ENCODE peak calls at places on chromosomes 1 and 21, in ten cellular contexts. I is H9, U is foreskin keratinocyte, D is AG10803, Y is uterus, L is D721Med, E is BJ, W is endothelial cell, S is cardiac fibroblast, T is body of pancreas. N is an unnamed sample.

GRCh38 chr1:52603680-52604501 is 1.7 kb downstream of the GPX7 start:
- DNase-seq in U (peak), S (peak), D (peak), I (no peak), L (no peak), W (no peak), E (no peak), Y (no peak), T (no peak), N (no peak)

GRCh38 chr1:222663535-222663934 is 45.6 kb downstream of the MIA3 start:
- DNase-seq in E (no peak), I (no peak), L (no peak), D (no peak), S (no peak), T (no peak), Y (no peak), U (no peak), W (no peak), N (no peak)

GRCh38 chr1:218553197-218553596 is 208.1 kb downstream of the TGFB2 start:
- DNase-seq in S (peak), U (no peak), L (no peak), T (peak), D (peak), Y (no peak), I (no peak), W (no peak), E (no peak), N (no peak)

GRCh38 chr1:224541901-224542610 is 74.1 kb upstream of the CNIH3 start:
- DNase-seq in U (peak), L (no peak), D (peak), W (no peak), I (no peak), T (no peak), Y (no peak), E (no peak), S (peak), N (no peak)

GRCh38 chr1:179187708-179188471 is 41.6 kb downstream of the ABL2 start:
- DNase-seq in S (no peak), U (no peak), D (no peak), E (no peak), I (no peak), L (no peak), W (no peak), Y (no peak), T (no peak), N (no peak)

GRCh38 chr1:177825276-177825903 is 144.5 kb downstream of the SEC16B start:
- DNase-seq in D (no peak), I (no peak), U (no peak), Y (no peak), L (no peak), E (no peak), T (no peak), W (no peak), S (no peak), N (no peak)

GRCh38 chr1:212297338-212297737 is 12.1 kb downstream of the PPP2R5A start:
- DNase-seq in I (no peak), T (no peak), D (no peak), U (no peak), Y (no peak), E (no peak), S (no peak), L (no peak), W (no peak), N (no peak)

GRCh38 chr1:170377896-170378634 is 153.9 kb upstream of the GORAB start:
- DNase-seq in T (no peak), Y (no peak), L (no peak), I (no peak), U (no peak), E (no peak), S (peak), W (no peak), D (peak), N (no peak)

GRCh38 chr1:167561753-167562152 is 8.2 kb upstream of the CREG1 start:
- DNase-seq in D (no peak), U (no peak), W (no peak), L (no peak), Y (no peak), T (no peak), I (no peak), S (no peak), E (no peak), N (no peak)

GRCh38 chr1:21586222-21586621 is 77.0 kb downstream of the ALPL start:
- DNase-seq in I (no peak), E (no peak), Y (no peak), D (no peak), T (no peak), U (no peak), S (no peak), W (no peak), L (peak), N (no peak)

GRCh38 chr21:39971961-39972360 is 104.7 kb downstream of the PCP4 start:
- DNase-seq in E (no peak), L (no peak), W (no peak), D (no peak), U (no peak), T (no peak), I (no peak), S (no peak), Y (no peak), N (no peak)

GRCh38 chr1:58932820-58933598 is 149.2 kb upstream of the JUN start:
- DNase-seq in L (no peak), Y (no peak), S (peak), W (no peak), I (no peak), D (peak), U (peak), E (no peak), T (peak), N (no peak)

GRCh38 chr1:95309031-95309459 is 75.0 kb downstream of the RWDD3 start:
- DNase-seq in L (no peak), S (peak), U (peak), T (peak), D (peak), W (peak), I (peak), Y (no peak), E (no peak), N (peak)

GRCh38 chr1:111030590-111030989 is 66.9 kb upstream of the LRIF1 start:
- DNase-seq in D (peak), Y (no peak), I (peak), S (peak), W (peak), U (peak), E (no peak), L (no peak), T (peak), N (peak)

GRCh38 chr1:54556110-54556509 is 8.1 kb downstream of the ACOT11 start:
- DNase-seq in L (no peak), T (no peak), U (no peak), D (no peak), W (no peak), S (no peak), Y (no peak), I (no peak), E (no peak), N (no peak)

GRCh38 chr1:244065063-244065788 is 14.1 kb downstream of the ZBTB18 start:
- DNase-seq in W (no peak), L (no peak), T (no peak), Y (no peak), I (no peak), S (no peak), U (no peak), E (no peak), D (no peak), N (no peak)

GRCh38 chr1:165772739-165773138 is 4.1 kb upstream of the TMCO1 start:
- DNase-seq in D (no peak), T (no peak), S (peak), W (no peak), Y (no peak), I (no peak), U (no peak), L (no peak), E (no peak), N (no peak)

GRCh38 chr1:43550598-43551246 is 20.0 kb downstream of the PTPRF start:
- DNase-seq in S (no peak), T (peak), D (no peak), L (no peak), Y (no peak), I (no peak), W (no peak), E (no peak), U (no peak), N (no peak)

GRCh38 chr1:237050185-237050584 is 8.2 kb downstream of the RYR2 start:
- DNase-seq in U (no peak), T (no peak), D (no peak), W (no peak), S (no peak), Y (no peak), E (no peak), L (no peak), I (no peak), N (no peak)

GRCh38 chr1:25253911-25254310 is 6.7 kb upstream of the RSRP1 start:
- DNase-seq in D (peak), W (no peak), Y (no peak), I (peak), L (no peak), T (no peak), E (peak), U (peak), S (peak), N (no peak)

GRCh38 chr1:108831225-108831624 is 25.7 kb downstream of the AKNAD1 start:
- DNase-seq in W (no peak), S (peak), I (no peak), Y (no peak), E (peak), L (no peak), D (peak), U (no peak), T (no peak), N (no peak)

GRCh38 chr1:71638081-71638766 is 557.4 kb upstream of the ZRANB2 start:
- DNase-seq in U (peak), D (peak), Y (no peak), T (no peak), I (no peak), E (no peak), L (no peak), S (peak), W (no peak), N (no peak)

GRCh38 chr1:244322791-244323521 is 128.8 kb downstream of the ADSS2 start:
- DNase-seq in S (peak), D (peak), T (peak), I (peak), E (peak), Y (no peak), U (peak), W (no peak), L (no peak), N (no peak)

GRCh38 chr1:63779338-63779819 is 5.6 kb downstream of the ROR1 start:
- DNase-seq in T (no peak), U (no peak), S (no peak), I (no peak), L (no peak), E (peak), D (peak), Y (no peak), W (no peak), N (no peak)

GRCh38 chr1:165344736-165345135 is 11.8 kb downstream of the LMX1A start:
- DNase-seq in W (no peak), D (no peak), Y (no peak), E (no peak), L (no peak), I (no peak), S (no peak), U (no peak), T (no peak), N (no peak)

GRCh38 chr1:101846820-101847219 is 149.9 kb downstream of the OLFM3 start:
- DNase-seq in L (no peak), S (no peak), W (peak), D (no peak), T (no peak), E (no peak), Y (no peak), I (peak), U (no peak), N (peak)

GRCh38 chr1:56376188-56376984 is 203.0 kb downstream of the PLPP3 start:
- DNase-seq in T (no peak), U (peak), L (no peak), S (peak), E (no peak), W (peak), Y (peak), I (peak), D (peak), N (no peak)

GRCh38 chr1:188237573-188238353 is 1409.0 kb downstream of the PLA2G4A start:
- DNase-seq in E (no peak), T (no peak), Y (no peak), L (no peak), U (peak), S (peak), W (no peak), D (no peak), I (no peak), N (no peak)

GRCh38 chr1:179930867-179931266 is 23.7 kb upstream of the CEP350 start:
- DNase-seq in W (no peak), I (no peak), S (no peak), U (peak), D (no peak), Y (no peak), T (peak), E (no peak), L (no peak), N (no peak)

GRCh38 chr1:218346391-218347204 is 1.5 kb downstream of the TGFB2 start:
- DNase-seq in I (peak), E (no peak), Y (peak), S (peak), L (no peak), W (peak), U (peak), D (peak), T (peak), N (peak)

GRCh38 chr21:42351626-42352432 is 1.0 kb upstream of the TFF2 start:
- DNase-seq in Y (no peak), L (no peak), W (no peak), D (no peak), I (peak), U (no peak), E (no peak), T (no peak), S (no peak), N (no peak)

GRCh38 chr1:53704804-53705445 is 34.0 kb downstream of the GLIS1 start:
- DNase-seq in W (no peak), I (no peak), T (no peak), L (no peak), U (no peak), E (no peak), Y (no peak), D (no peak), S (no peak), N (no peak)

GRCh38 chr1:203650012-203650836 is 23.6 kb downstream of the ATP2B4 start:
- DNase-seq in D (no peak), U (peak), W (peak), E (no peak), L (no peak), I (peak), Y (peak), T (peak), S (no peak), N (peak)

GRCh38 chr1:158506369-158506987 is 34.5 kb downstream of the OR10R2 start:
- DNase-seq in W (peak), U (peak), T (peak), L (no peak), D (no peak), S (peak), I (peak), E (no peak), Y (no peak), N (peak)

GRCh38 chr21:28783641-28784185 is 209.0 kb downstream of the LTN1 start:
- DNase-seq in W (no peak), U (no peak), E (no peak), T (no peak), D (no peak), I (no peak), Y (no peak), S (no peak), L (no peak), N (no peak)

GRCh38 chr21:28779914-28780313 is 212.8 kb downstream of the LTN1 start:
- DNase-seq in Y (no peak), D (no peak), U (no peak), S (no peak), E (no peak), T (no peak), I (no peak), W (no peak), L (no peak), N (no peak)

GRCh38 chr21:28776251-28776650 is 216.4 kb downstream of the LTN1 start:
- DNase-seq in W (no peak), L (no peak), Y (no peak), I (no peak), T (no peak), S (peak), D (peak), E (no peak), U (peak), N (no peak)

GRCh38 chr21:28781602-28782274 is 210.9 kb downstream of the LTN1 start:
- DNase-seq in U (peak), I (no peak), L (no peak), T (no peak), E (no peak), W (peak), D (peak), S (peak), Y (no peak), N (no peak)
- TF ChIP-seq CTCF in U (peak), I (peak), L (no peak), T (no peak), E (peak), W (peak), D (peak), S (peak), Y (no peak), N (no peak)

DNA sequence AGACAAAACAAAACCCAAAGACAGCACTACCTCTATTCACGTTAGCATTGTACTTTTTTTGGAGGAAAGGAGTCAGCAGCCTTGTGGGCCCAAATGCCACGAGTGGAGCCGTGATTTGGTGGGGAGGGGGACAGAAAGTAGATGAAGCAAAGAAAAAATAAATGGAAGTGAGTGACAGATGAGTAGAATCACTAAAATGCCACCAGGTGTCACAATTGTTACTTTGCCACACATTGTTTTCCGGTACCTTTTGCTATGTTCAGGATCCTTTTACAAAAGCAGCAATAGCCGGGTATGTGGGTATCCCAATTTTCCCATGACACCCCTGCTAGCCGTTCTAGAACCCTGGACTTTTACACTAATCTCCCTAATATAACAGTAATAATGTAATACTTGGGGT is 85.0 kb upstream of the AK4 start:
- DNase-seq in D (no peak), I (no peak), T (no peak), E (no peak), L (no peak), W (no peak), Y (no peak), U (no peak), S (no peak), N (no peak)
- TF ChIP-seq CTCF in D (no peak), I (peak), T (no peak), E (no peak), L (peak), W (no peak), Y (no peak), U (peak), S (no peak), N (no peak)

GRCh38 chr1:40770296-40771070 is 13.1 kb upstream of the KCNQ4 start:
- DNase-seq in W (no peak), Y (no peak), E (no peak), I (peak), L (no peak), D (no peak), T (no peak), U (no peak), S (no peak), N (no peak)
- TF ChIP-seq CTCF in W (no peak), Y (no peak), E (no peak), I (peak), L (no peak), D (no peak), T (no peak), U (no peak), S (no peak), N (no peak)

DNA sequence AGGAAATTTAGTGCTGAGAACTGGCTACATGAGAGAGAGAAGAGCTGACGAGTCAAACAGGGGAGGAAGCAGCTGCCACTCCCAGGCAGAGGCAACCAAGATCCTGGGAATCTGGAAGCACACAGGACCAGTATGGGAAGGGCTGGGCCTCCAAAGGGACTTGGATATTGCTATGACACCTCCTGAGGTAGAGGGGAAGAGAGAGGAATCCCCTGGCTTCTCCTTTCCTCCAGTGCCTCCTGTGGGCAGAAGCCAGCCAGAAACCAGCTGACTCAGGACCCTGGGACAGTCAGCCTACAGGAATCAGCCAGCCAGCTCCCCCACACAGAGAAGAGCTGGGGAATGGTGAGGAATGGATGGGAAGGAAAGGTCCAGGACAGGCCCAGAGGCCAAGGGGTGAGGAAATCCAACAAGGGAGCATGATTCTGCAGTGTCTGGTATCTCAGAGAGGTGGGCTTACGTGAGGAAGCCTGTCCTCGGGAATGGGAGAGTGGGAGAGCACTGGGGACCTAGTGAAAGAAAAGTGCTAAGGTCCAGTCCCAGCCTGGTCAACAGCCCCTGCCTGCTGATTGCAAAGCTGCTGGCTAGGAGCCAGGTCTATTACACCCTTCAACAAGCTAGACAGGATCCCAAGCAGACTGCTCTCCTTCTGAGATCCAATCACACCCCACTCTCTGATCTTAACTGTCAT is 43.5 kb downstream of the NAV1 start:
- DNase-seq in L (no peak), E (no peak), Y (no peak), I (no peak), T (peak), U (no peak), D (peak), S (peak), W (no peak), N (no peak)
- TF ChIP-seq CTCF in L (no peak), E (no peak), Y (no peak), I (no peak), T (no peak), U (no peak), D (peak), S (peak), W (no peak), N (no peak)

DNA sequence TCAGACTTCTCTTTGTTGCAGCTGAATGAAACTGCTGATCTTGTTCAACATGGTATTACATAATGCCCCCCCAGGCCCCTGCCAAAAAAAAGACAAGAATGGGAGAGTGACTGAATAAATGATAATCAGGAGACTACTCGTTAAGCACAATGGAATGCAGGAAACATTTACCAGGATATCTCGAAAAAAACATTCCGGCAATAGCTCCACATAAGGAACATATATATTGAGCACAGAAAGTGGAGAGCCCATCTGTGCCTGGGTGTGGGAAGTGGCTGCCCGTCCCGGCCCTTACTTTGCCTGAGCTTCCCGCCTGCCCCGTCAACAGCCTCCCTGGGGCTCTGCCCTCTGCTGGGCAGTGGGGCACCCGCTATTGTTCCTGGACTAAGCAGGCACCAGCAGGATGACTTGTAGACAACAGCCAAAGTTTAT is 13.4 kb downstream of the TRIM11 start:
- DNase-seq in W (peak), I (no peak), S (peak), E (peak), D (peak), T (peak), L (no peak), Y (no peak), U (peak), N (no peak)
- TF ChIP-seq CTCF in W (no peak), I (peak), S (peak), E (peak), D (peak), T (peak), L (peak), Y (peak), U (peak), N (no peak)

GRCh38 chr21:45926281-45926680 is 55.3 kb upstream of the COL6A1 start:
- DNase-seq in D (peak), L (no peak), W (no peak), U (no peak), S (peak), I (no peak), T (no peak), E (no peak), Y (no peak), N (no peak)
- TF ChIP-seq CTCF in D (peak), L (no peak), W (no peak), U (no peak), S (peak), I (peak), T (no peak), E (no peak), Y (no peak), N (no peak)

DNA sequence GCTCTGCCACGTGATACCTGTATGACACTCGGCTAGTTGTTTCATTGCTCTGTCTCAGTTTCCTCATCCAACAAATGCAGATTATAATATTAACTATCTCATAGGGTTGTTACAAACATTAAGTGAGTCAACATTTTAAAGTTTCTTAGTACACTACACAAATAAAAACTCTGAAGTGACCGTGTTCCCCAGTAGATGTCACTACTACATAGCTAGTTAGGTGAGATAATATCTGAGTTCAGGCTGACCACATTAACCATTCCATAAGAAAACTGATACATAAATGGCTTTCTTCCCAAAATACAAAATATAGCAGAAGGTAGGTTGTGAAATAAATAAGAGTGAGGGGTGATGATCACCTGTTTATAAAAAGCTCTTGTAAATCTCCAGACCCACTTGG is 214.1 kb downstream of the NUF2 start:
- DNase-seq in W (no peak), T (no peak), D (peak), L (no peak), U (peak), I (no peak), E (no peak), S (peak), Y (no peak), N (no peak)
- TF ChIP-seq CTCF in W (peak), T (peak), D (peak), L (peak), U (peak), I (peak), E (peak), S (peak), Y (peak), N (peak)

N was measured in nephron progenitor cell.